ENCODE peak calls at places on chromosomes 16 and 17, in six cellular contexts. D, Q, O, I, R and B are unnamed samples.

GRCh38 chr16:84278333-84278732 is 16.3 kb upstream of the WFDC1 start:
- DNase-seq in I (no peak), O (no peak), Q (no peak), D (no peak), R (no peak), B (no peak)

GRCh38 chr17:12242390-12242954 is 221.8 kb downstream of the MAP2K4 start:
- DNase-seq in O (no peak), R (no peak), I (no peak), D (no peak), Q (no peak), B (no peak)

GRCh38 chr17:51165680-51166197 is 472 bp upstream of the NME2 start:
- DNase-seq in I (no peak), R (no peak), Q (no peak), O (peak; percentile 39), D (no peak), B (no peak)

GRCh38 chr16:4667203-4667983 is 26.0 kb upstream of the NUDT16L1 start:
- DNase-seq in O (no peak), R (no peak), D (no peak), I (no peak), Q (no peak), B (no peak)

GRCh38 chr17:57489321-57489720 is 233.0 kb downstream of the MSI2 start:
- DNase-seq in R (no peak), O (no peak), Q (no peak), D (no peak), I (no peak), B (no peak)

GRCh38 chr16:27315333-27316037 is 1.7 kb downstream of the IL4R start:
- DNase-seq in Q (peak; percentile 91), I (peak; percentile 81), O (peak; percentile 85), D (no peak), R (no peak), B (no peak)

GRCh38 chr16:1612320-1613111 is at the start of gene CRAMP1:
- DNase-seq in Q (no peak), R (no peak), I (no peak), D (peak; percentile 39), O (peak; percentile 32), B (no peak)

GRCh38 chr16:85148959-85149358 is 36.7 kb upstream of the CIBAR2 start:
- DNase-seq in O (no peak), D (no peak), I (no peak), R (no peak), Q (peak; percentile 39), B (no peak)

GRCh38 chr17:8326591-8327583 is 12.8 kb upstream of the ODF4 start:
- DNase-seq in R (no peak), O (peak; percentile 39), Q (no peak), D (peak; percentile 20), I (no peak), B (no peak)

GRCh38 chr17:69828087-69828486 is 246.9 kb upstream of the KCNJ16 start:
- DNase-seq in I (no peak), R (no peak), D (peak; percentile 26), O (no peak), Q (peak; percentile 48), B (no peak)

GRCh38 chr17:6549384-6550036 is 6.8 kb downstream of the PITPNM3 start:
- DNase-seq in O (no peak), D (no peak), I (no peak), Q (no peak), R (no peak), B (no peak)

GRCh38 chr16:81706327-81707295 is 72.5 kb upstream of the PLCG2 start:
- DNase-seq in I (no peak), D (no peak), Q (no peak), R (no peak), O (peak; percentile 16), B (no peak)

GRCh38 chr16:71311553-71312158 is 22.5 kb upstream of the CMTR2 start:
- DNase-seq in O (no peak), Q (peak; percentile 17), D (peak; percentile 24), I (peak; percentile 54), R (no peak), B (no peak)

GRCh38 chr17:61251939-61252865 is 147.4 kb upstream of the TBX2 start:
- DNase-seq in R (peak; percentile 95), I (no peak), Q (no peak), O (peak; percentile 75), D (peak; percentile 70), B (no peak)

GRCh38 chr16:85437161-85438052 is 175.7 kb upstream of the GSE1 start:
- DNase-seq in O (no peak), D (peak; percentile 69), I (no peak), Q (no peak), R (no peak), B (no peak)

GRCh38 chr16:28538733-28539596 is at the start of gene NUPR1:
- DNase-seq in R (peak; percentile 93), I (peak; percentile 89), Q (peak; percentile 93), D (peak; percentile 96), O (peak; percentile 91), B (no peak)

GRCh38 chr17:51244041-51244440 is 15.8 kb downstream of the MBTD1 start:
- DNase-seq in Q (no peak), D (no peak), I (no peak), O (no peak), R (no peak), B (no peak)

GRCh38 chr17:57530508-57530907 is 214.6 kb downstream of the CCDC182 start:
- DNase-seq in D (no peak), R (no peak), Q (no peak), I (no peak), O (no peak), B (no peak)

GRCh38 chr17:35605753-35606152 is 18.6 kb downstream of the AP2B1 start:
- DNase-seq in I (no peak), D (no peak), R (peak; percentile 31), Q (no peak), O (no peak), B (no peak)
- TF ChIP-seq CTCF in I (no peak), D (no peak), R (no peak), Q (no peak), O (no peak), B (no peak)

GRCh38 chr17:73609688-73610210 is 34.5 kb downstream of the SDK2 start:
- DNase-seq in I (no peak), Q (no peak), O (no peak), D (no peak), R (no peak), B (no peak)
- H3K27me3 ChIP-seq in I (peaks cover 2% of the 10 kb centered on the region), Q (peaks cover 58% of the 10 kb centered on the region), O (no peaks in the 10 kb centered on the region), D (no peaks in the 10 kb centered on the region), R (no peaks in the 10 kb centered on the region), B (peaks cover 9% of the 10 kb centered on the region)

DNA sequence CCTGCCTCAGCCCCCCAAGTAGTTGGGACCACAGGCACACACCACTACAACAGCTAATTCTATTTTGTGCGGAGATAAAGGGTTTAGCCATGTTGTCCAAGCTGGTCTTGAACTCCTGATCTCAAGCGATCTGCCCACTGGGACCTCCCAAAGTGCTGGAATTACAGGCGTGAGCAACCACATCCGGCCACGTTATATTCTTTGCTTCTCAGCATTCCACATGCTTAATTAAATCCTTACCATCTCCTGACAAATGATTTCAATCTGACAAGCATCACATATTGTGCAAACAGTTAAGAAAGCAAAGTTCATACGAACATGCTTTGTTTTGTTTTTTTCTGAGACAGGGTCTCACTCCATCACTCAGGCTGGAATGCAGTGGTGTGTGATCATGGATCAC is 18.2 kb downstream of the HIGD1B start:
- DNase-seq in O (no peak), D (no peak), R (peak; percentile 44), Q (no peak), I (no peak), B (no peak)
- H3K36me3 ChIP-seq in O (peaks cover 8% of the 10 kb centered on the region), D (peaks cover 3% of the 10 kb centered on the region), R (peaks cover 19% of the 10 kb centered on the region), Q (peaks cover 77% of the 10 kb centered on the region), I (peaks cover 77% of the 10 kb centered on the region), B (peaks cover 5% of the 10 kb centered on the region)

GRCh38 chr16:30478766-30479478 is 6.4 kb downstream of the ITGAL start:
- DNase-seq in R (no peak), I (no peak), O (no peak), D (no peak), Q (no peak), B (no peak)
- TF ChIP-seq CTCF in R (no peak), I (no peak), O (no peak), D (no peak), Q (no peak), B (no peak)

GRCh38 chr17:76279742-76280287 is 14.7 kb downstream of the UBALD2 start:
- DNase-seq in R (no peak), Q (no peak), I (no peak), O (no peak), D (no peak), B (no peak)
- H3K27me3 ChIP-seq in R (no peaks in the 10 kb centered on the region), Q (no peaks in the 10 kb centered on the region), I (no peaks in the 10 kb centered on the region), O (no peaks in the 10 kb centered on the region), D (no peaks in the 10 kb centered on the region), B (no peaks in the 10 kb centered on the region)

GRCh38 chr17:16929281-16929680 is 42.6 kb downstream of the TNFRSF13B start:
- DNase-seq in Q (no peak), I (no peak), O (no peak), D (no peak), R (no peak), B (no peak)
- H3K36me3 ChIP-seq in Q (no peaks in the 10 kb centered on the region), I (no peaks in the 10 kb centered on the region), O (no peaks in the 10 kb centered on the region), D (no peaks in the 10 kb centered on the region), R (no peaks in the 10 kb centered on the region), B (no peaks in the 10 kb centered on the region)

GRCh38 chr17:35555695-35556094 is 4.9 kb downstream of the SLFN14 start:
- DNase-seq in Q (peak; percentile 27), R (no peak), I (no peak), D (no peak), O (no peak), B (no peak)
- TF ChIP-seq CTCF in Q (peak; percentile 36), R (peak; percentile 18), I (peak; percentile 46), D (no peak), O (no peak), B (no peak)